ENCODE peak calls at places on chromosomes 2 and 18, in four cellular contexts. Y is NCI-H226, U is upper lobe of left lung, C is anterior cingulate cortex. W is an unnamed sample.

GRCh38 chr2:73089270-73090030 is 17.9 kb upstream of the SFXN5 start:
- DNase-seq in C (no peak), U (no peak), Y (peak; percentile 100), W (no peak)

GRCh38 chr18:23819005-23819404 is 129.8 kb downstream of the LAMA3 start:
- DNase-seq in C (no peak), Y (no peak), U (no peak), W (no peak)

GRCh38 chr18:39796413-39796812 is 2158.6 kb upstream of the PIK3C3 start:
- DNase-seq in U (no peak), Y (peak; percentile 20), C (no peak), W (no peak)

GRCh38 chr18:57833441-57834101 is 30.5 kb upstream of the ATP8B1 start:
- DNase-seq in Y (peak; percentile 77), C (no peak), U (no peak), W (no peak)

GRCh38 chr2:65974067-65974723 is 460.7 kb upstream of the MEIS1 start:
- DNase-seq in C (no peak), Y (no peak), U (no peak), W (no peak)

GRCh38 chr2:182980115-182980514 is 58.1 kb downstream of the NCKAP1 start:
- DNase-seq in C (no peak), Y (no peak), U (no peak), W (no peak)

GRCh38 chr18:21363411-21363810 is 121.4 kb downstream of the GREB1L start:
- DNase-seq in C (no peak), U (no peak), Y (no peak), W (no peak)

GRCh38 chr2:217108575-217109027 is 248.7 kb upstream of the TNP1 start:
- DNase-seq in C (no peak), U (no peak), Y (no peak), W (no peak)

GRCh38 chr2:181779288-181779871 is 99.1 kb upstream of the NEUROD1 start:
- DNase-seq in C (no peak), U (no peak), Y (peak; percentile 64), W (no peak)

GRCh38 chr2:171167352-171167997 is 6.8 kb upstream of the TLK1 start:
- DNase-seq in U (no peak), Y (peak; percentile 56), C (no peak), W (no peak)

GRCh38 chr2:177772529-177772928 is 300.0 kb downstream of the PDE11A start:
- DNase-seq in Y (no peak), U (no peak), C (no peak), W (no peak)

GRCh38 chr18:78730564-78731422 is 248.8 kb upstream of the SALL3 start:
- DNase-seq in Y (no peak), U (no peak), C (no peak), W (no peak)

GRCh38 chr2:219369447-219369861 is 18.3 kb downstream of the DNPEP start:
- DNase-seq in Y (no peak), U (no peak), C (no peak), W (peak; percentile 7)